ENCODE peak calls at places on chromosomes 4 and X, in six cellular contexts. One of them, this sample, is unnamed.

GRCh38 chr4:17786567-17786966 is 5.1 kb upstream of the FAM184B start:
- DNase-seq in pancreas: no peak
- DNase-seq in Peyer's patch: no peak
- DNase-seq in transverse colon: no peak
- DNase-seq in suprapubic skin: no peak
- DNase-seq in CD8-positive, alpha-beta memory T cell: no peak
- DNase-seq in this sample: no peak

GRCh38 chrX:30741545-30741944 is 88.3 kb downstream of the GK start:
- DNase-seq in pancreas: no peak
- DNase-seq in Peyer's patch: no peak
- DNase-seq in transverse colon: no peak
- DNase-seq in suprapubic skin: no peak
- DNase-seq in CD8-positive, alpha-beta memory T cell: no peak
- DNase-seq in this sample: no peak

GRCh38 chr4:135277980-135278315 is 1076.4 kb upstream of the PABPC4L start:
- DNase-seq in pancreas: no peak
- DNase-seq in Peyer's patch: no peak
- DNase-seq in transverse colon: no peak
- DNase-seq in suprapubic skin: no peak
- DNase-seq in CD8-positive, alpha-beta memory T cell: no peak
- DNase-seq in this sample: no peak

GRCh38 chr4:153084249-153084648 is 120.0 kb upstream of the TRIM2 start:
- DNase-seq in pancreas: no peak
- DNase-seq in Peyer's patch: no peak
- DNase-seq in transverse colon: no peak
- DNase-seq in suprapubic skin: no peak
- DNase-seq in CD8-positive, alpha-beta memory T cell: no peak
- DNase-seq in this sample: no peak

GRCh38 chrX:12949205-12949926 is 25.5 kb upstream of the TMSB4X start:
- DNase-seq in pancreas: no peak
- DNase-seq in Peyer's patch: no peak
- DNase-seq in transverse colon: no peak
- DNase-seq in suprapubic skin: no peak
- DNase-seq in CD8-positive, alpha-beta memory T cell: no peak
- DNase-seq in this sample: no peak

GRCh38 chrX:103488332-103488731 is 31.0 kb downstream of the RAB40A start:
- DNase-seq in pancreas: no peak
- DNase-seq in Peyer's patch: no peak
- DNase-seq in transverse colon: no peak
- DNase-seq in suprapubic skin: no peak
- DNase-seq in CD8-positive, alpha-beta memory T cell: no peak
- DNase-seq in this sample: no peak

GRCh38 chr4:1644906-1645657 is 39.0 kb downstream of the FAM53A start:
- DNase-seq in pancreas: no peak
- DNase-seq in Peyer's patch: no peak
- DNase-seq in transverse colon: peak; percentile 32
- DNase-seq in suprapubic skin: no peak
- DNase-seq in CD8-positive, alpha-beta memory T cell: no peak
- DNase-seq in this sample: no peak

GRCh38 chr4:70815370-70815769 is 24.3 kb downstream of the GRSF1 start:
- DNase-seq in pancreas: no peak
- DNase-seq in Peyer's patch: no peak
- DNase-seq in transverse colon: no peak
- DNase-seq in suprapubic skin: no peak
- DNase-seq in CD8-positive, alpha-beta memory T cell: no peak
- DNase-seq in this sample: no peak

DNA sequence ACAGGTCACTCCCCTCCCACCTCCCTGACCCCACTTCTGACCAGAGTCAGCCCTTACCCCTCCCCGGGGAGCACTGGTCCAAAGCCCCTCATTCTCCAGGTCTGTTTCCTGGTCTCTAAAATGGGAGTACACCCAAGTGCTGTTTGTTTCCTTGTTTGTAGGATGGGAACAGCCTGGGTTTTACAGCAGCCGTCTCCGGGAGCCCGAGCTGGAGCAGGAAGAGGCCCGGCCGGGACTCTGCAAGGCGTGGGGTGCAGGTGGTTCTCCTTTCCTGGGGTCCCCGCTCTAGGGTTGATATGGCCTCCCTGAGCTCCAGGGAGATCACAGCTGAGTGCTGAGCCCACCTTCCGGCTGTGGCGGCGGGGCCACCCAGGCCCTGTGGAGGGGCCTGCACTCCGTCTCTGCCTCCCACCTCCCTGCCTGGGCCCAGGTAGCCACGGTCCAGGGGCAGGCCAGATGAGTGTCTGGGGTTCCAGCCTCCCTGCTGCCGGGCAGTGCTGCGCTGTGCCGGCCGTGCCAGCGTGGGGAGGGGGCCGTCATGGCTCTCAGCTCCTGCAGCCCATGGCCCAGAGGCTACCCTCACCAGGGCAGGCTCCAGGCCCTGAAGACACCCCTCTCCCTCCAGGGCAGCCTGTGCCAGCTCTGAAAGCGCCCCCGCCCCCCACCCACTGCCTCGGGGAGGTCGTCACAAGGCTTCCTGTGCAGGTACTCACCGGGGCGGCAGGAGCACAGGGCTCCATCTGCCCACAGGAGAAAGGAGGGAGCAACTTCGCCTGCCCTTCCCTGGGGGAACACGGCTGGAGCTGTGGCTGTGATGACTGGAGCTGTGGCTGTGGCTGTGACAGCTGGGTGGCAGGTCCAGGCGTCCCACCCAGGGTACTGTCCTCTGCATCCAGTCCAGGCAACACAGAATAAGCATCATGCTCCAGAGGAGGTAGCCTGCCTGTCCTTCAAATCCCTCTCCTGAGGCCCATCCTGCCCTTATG is 98.8 kb downstream of the ADRA2C start:
- DNase-seq in pancreas: no peak
- DNase-seq in Peyer's patch: no peak
- DNase-seq in transverse colon: no peak
- DNase-seq in suprapubic skin: peak; percentile 72
- DNase-seq in CD8-positive, alpha-beta memory T cell: no peak
- DNase-seq in this sample: no peak
- H3K27me3 ChIP-seq in pancreas: no peaks in the 10 kb centered on the region
- H3K27me3 ChIP-seq in Peyer's patch: no peaks in the 10 kb centered on the region
- H3K27me3 ChIP-seq in transverse colon: peaks cover 49% of the 10 kb centered on the region
- H3K27me3 ChIP-seq in suprapubic skin: peaks cover 80% of the 10 kb centered on the region
- H3K27me3 ChIP-seq in CD8-positive, alpha-beta memory T cell: no peaks in the 10 kb centered on the region
- H3K27me3 ChIP-seq in this sample: no peaks in the 10 kb centered on the region

GRCh38 chr4:8582436-8582835 is 2.2 kb downstream of the GPR78 start:
- DNase-seq in pancreas: no peak
- DNase-seq in Peyer's patch: peak; percentile 19
- DNase-seq in transverse colon: no peak
- DNase-seq in suprapubic skin: peak; percentile 74
- DNase-seq in CD8-positive, alpha-beta memory T cell: no peak
- DNase-seq in this sample: no peak

GRCh38 chr4:8583655-8584025 is 3.4 kb downstream of the GPR78 start:
- DNase-seq in pancreas: no peak
- DNase-seq in Peyer's patch: no peak
- DNase-seq in transverse colon: no peak
- DNase-seq in suprapubic skin: no peak
- DNase-seq in CD8-positive, alpha-beta memory T cell: no peak
- DNase-seq in this sample: no peak

GRCh38 chr4:8582016-8582415 is 1.8 kb downstream of the GPR78 start:
- DNase-seq in pancreas: no peak
- DNase-seq in Peyer's patch: peak; percentile 32
- DNase-seq in transverse colon: no peak
- DNase-seq in suprapubic skin: peak; percentile 41
- DNase-seq in CD8-positive, alpha-beta memory T cell: no peak
- DNase-seq in this sample: no peak

GRCh38 chr4:8581094-8581861 is 1.1 kb downstream of the GPR78 start:
- DNase-seq in pancreas: no peak
- DNase-seq in Peyer's patch: peak; percentile 34
- DNase-seq in transverse colon: no peak
- DNase-seq in suprapubic skin: peak; percentile 72
- DNase-seq in CD8-positive, alpha-beta memory T cell: no peak
- DNase-seq in this sample: no peak

DNA sequence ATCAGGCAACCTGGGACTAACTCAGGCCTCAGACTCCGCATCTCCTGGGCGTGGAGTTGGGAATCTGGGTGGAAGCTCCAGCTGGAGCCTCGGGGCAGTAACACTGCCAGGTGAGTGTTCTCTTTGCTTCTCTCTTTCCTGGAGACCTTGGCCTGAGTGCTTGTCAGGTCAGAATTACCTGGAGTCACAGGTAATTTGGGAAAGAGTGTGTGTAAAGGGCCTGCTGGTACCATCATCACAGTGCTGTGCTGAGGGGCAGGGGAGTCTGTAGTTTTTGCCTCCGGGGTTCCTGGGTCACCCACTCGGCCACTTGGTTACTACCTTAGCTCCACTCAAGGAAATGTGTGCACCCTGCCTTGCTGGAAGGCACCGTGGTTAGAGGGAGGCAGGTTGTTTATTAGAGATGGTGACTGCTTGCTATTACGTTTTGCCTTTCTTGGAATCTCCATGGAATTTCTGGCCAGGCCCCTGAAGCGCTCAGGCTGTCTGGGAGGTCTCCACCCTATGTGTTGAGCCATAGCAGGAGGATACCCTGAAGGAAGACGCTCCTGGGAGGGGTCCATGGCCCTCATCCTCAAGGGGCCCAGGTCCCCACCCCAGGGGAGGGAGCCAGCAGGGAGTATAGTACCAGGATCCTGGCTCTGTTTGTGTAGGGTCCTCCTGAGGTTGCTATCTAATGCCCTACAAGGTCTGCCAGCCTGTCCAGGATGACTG is 2.9 kb downstream of the GPR78 start:
- DNase-seq in pancreas: no peak
- DNase-seq in Peyer's patch: no peak
- DNase-seq in transverse colon: no peak
- DNase-seq in suprapubic skin: peak; percentile 56
- DNase-seq in CD8-positive, alpha-beta memory T cell: no peak
- DNase-seq in this sample: no peak
- H3K27me3 ChIP-seq in pancreas: no peaks in the 10 kb centered on the region
- H3K27me3 ChIP-seq in Peyer's patch: peaks cover 8% of the 10 kb centered on the region
- H3K27me3 ChIP-seq in transverse colon: peaks cover 38% of the 10 kb centered on the region
- H3K27me3 ChIP-seq in suprapubic skin: peaks cover 87% of the 10 kb centered on the region
- H3K27me3 ChIP-seq in CD8-positive, alpha-beta memory T cell: no peaks in the 10 kb centered on the region
- H3K27me3 ChIP-seq in this sample: no peaks in the 10 kb centered on the region

DNA sequence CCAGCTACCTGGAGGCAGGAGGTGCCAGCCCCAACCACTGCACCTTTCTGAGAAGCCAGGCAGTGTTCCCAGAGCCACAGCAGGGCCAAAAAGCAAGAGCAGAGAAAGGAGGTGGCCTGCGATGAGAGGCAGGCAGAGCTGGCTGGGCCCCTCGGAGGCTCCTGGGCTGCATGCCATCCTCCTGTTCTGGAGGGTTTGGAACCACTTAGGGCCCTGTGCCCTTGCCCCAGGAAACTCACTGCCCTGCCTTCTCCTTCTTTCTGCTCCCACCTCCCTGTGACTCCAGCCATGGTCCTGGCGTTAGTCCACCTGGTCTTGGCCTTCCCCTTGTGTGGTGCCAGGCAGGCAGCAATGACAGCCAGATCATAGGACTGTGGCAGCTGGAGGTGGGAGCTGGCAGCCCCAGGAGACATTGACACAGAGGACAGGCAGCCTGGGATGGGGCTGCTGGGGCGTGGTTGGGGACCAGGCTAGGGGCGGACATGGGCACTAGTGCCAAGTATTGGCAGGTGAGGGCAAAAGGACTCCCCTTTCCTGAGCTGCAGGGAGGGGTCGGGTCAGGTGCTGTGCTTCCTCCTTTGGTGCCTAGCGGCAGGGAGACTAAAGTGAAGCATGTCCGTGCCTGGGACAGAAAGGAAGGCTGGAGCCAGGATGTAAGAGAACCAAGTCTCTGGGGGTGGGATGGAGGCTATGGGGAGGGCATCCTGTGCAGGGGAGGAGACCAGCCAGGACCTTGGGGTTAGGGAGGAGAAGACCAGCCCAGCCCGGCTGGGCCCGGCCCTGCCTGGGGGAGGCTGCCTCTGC is 1.4 kb downstream of the APLN start:
- DNase-seq in pancreas: no peak
- DNase-seq in Peyer's patch: no peak
- DNase-seq in transverse colon: no peak
- DNase-seq in suprapubic skin: no peak
- DNase-seq in CD8-positive, alpha-beta memory T cell: no peak
- DNase-seq in this sample: no peak
- H3K27me3 ChIP-seq in pancreas: no peaks in the 10 kb centered on the region
- H3K27me3 ChIP-seq in Peyer's patch: no peaks in the 10 kb centered on the region
- H3K27me3 ChIP-seq in transverse colon: peaks cover 4% of the 10 kb centered on the region
- H3K27me3 ChIP-seq in suprapubic skin: no peaks in the 10 kb centered on the region
- H3K27me3 ChIP-seq in CD8-positive, alpha-beta memory T cell: peaks cover 6% of the 10 kb centered on the region
- H3K27me3 ChIP-seq in this sample: no peaks in the 10 kb centered on the region

DNA sequence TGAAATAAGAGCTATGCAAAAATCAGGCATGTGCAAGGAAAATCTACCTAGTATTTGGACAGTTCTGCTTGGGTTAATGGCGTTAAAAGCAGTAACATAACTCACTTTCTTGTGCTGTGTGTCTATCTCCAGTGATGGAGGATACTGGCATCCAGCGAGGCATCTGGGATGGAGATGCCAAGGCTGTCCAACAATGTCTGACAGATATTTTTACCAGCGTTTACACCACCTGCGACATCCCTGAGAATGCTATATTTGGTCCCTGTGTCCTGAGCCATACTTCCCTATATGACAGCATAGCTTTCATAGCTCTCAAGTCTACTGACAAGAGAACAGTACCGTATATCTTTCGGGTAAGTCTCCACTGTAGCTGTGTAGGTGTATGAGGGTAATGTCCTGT is 2.6 kb downstream of the PRDM8 start:
- DNase-seq in pancreas: no peak
- DNase-seq in Peyer's patch: no peak
- DNase-seq in transverse colon: no peak
- DNase-seq in suprapubic skin: no peak
- DNase-seq in CD8-positive, alpha-beta memory T cell: no peak
- DNase-seq in this sample: no peak
- H3K27me3 ChIP-seq in pancreas: peaks cover 8% of the 10 kb centered on the region
- H3K27me3 ChIP-seq in Peyer's patch: peaks cover 3% of the 10 kb centered on the region
- H3K27me3 ChIP-seq in transverse colon: peaks cover 75% of the 10 kb centered on the region
- H3K27me3 ChIP-seq in suprapubic skin: peaks cover 80% of the 10 kb centered on the region
- H3K27me3 ChIP-seq in CD8-positive, alpha-beta memory T cell: no peaks in the 10 kb centered on the region
- H3K27me3 ChIP-seq in this sample: peaks cover 13% of the 10 kb centered on the region

GRCh38 chrX:68833448-68833805 is 4.6 kb downstream of the EFNB1 start:
- DNase-seq in pancreas: no peak
- DNase-seq in Peyer's patch: no peak
- DNase-seq in transverse colon: no peak
- DNase-seq in suprapubic skin: peak; percentile 18
- DNase-seq in CD8-positive, alpha-beta memory T cell: no peak
- DNase-seq in this sample: no peak

GRCh38 chrX:68832101-68832416 is 3.2 kb downstream of the EFNB1 start:
- DNase-seq in pancreas: no peak
- DNase-seq in Peyer's patch: peak; percentile 64
- DNase-seq in transverse colon: peak; percentile 60
- DNase-seq in suprapubic skin: peak; percentile 80
- DNase-seq in CD8-positive, alpha-beta memory T cell: no peak
- DNase-seq in this sample: no peak

GRCh38 chrX:68833855-68834331 is 5.1 kb downstream of the EFNB1 start:
- DNase-seq in pancreas: no peak
- DNase-seq in Peyer's patch: peak; percentile 59
- DNase-seq in transverse colon: peak; percentile 57
- DNase-seq in suprapubic skin: no peak
- DNase-seq in CD8-positive, alpha-beta memory T cell: no peak
- DNase-seq in this sample: no peak

GRCh38 chrX:68831405-68832100 is 2.7 kb downstream of the EFNB1 start:
- DNase-seq in pancreas: no peak
- DNase-seq in Peyer's patch: no peak
- DNase-seq in transverse colon: no peak
- DNase-seq in suprapubic skin: peak; percentile 15
- DNase-seq in CD8-positive, alpha-beta memory T cell: no peak
- DNase-seq in this sample: no peak

GRCh38 chrX:68832516-68833447 is 4.0 kb downstream of the EFNB1 start:
- DNase-seq in pancreas: no peak
- DNase-seq in Peyer's patch: no peak
- DNase-seq in transverse colon: no peak
- DNase-seq in suprapubic skin: peak; percentile 24
- DNase-seq in CD8-positive, alpha-beta memory T cell: no peak
- DNase-seq in this sample: no peak
- H3K27me3 ChIP-seq in pancreas: no peaks in the 10 kb centered on the region
- H3K27me3 ChIP-seq in Peyer's patch: no peaks in the 10 kb centered on the region
- H3K27me3 ChIP-seq in transverse colon: no peaks in the 10 kb centered on the region
- H3K27me3 ChIP-seq in suprapubic skin: no peaks in the 10 kb centered on the region
- H3K27me3 ChIP-seq in CD8-positive, alpha-beta memory T cell: no peaks in the 10 kb centered on the region
- H3K27me3 ChIP-seq in this sample: no peaks in the 10 kb centered on the region

GRCh38 chrX:17817242-17817641 is 43.9 kb downstream of the RAI2 start:
- DNase-seq in pancreas: no peak
- DNase-seq in Peyer's patch: no peak
- DNase-seq in transverse colon: no peak
- DNase-seq in suprapubic skin: no peak
- DNase-seq in CD8-positive, alpha-beta memory T cell: no peak
- DNase-seq in this sample: no peak
- H3K27me3 ChIP-seq in pancreas: no peaks in the 10 kb centered on the region
- H3K27me3 ChIP-seq in Peyer's patch: no peaks in the 10 kb centered on the region
- H3K27me3 ChIP-seq in transverse colon: no peaks in the 10 kb centered on the region
- H3K27me3 ChIP-seq in suprapubic skin: no peaks in the 10 kb centered on the region
- H3K27me3 ChIP-seq in CD8-positive, alpha-beta memory T cell: no peaks in the 10 kb centered on the region
- H3K27me3 ChIP-seq in this sample: no peaks in the 10 kb centered on the region

This sample was measured in thoracic aorta.